ENCODE peak calls at places on chromosomes 6 and 20, in ten cellular contexts. R is IMR-90, H is left ventricle myocardium inferior, I is brain microvascular endothelial cell, K is epithelial cell of esophagus, O is WTC11, W is uterus, M is fibroblast of pulmonary artery, L is tibial artery, Z is neural progenitor cell. N is an unnamed sample.

GRCh38 chr6:2918936-2919335 is 15.8 kb upstream of the SERPINB9 start:
- DNase-seq in I (no peak), M (no peak), Z (no peak), L (no peak), K (no peak), W (no peak), R (no peak), O (no peak), H (no peak), N (peak)

GRCh38 chr20:52011093-52011492 is 180.5 kb downstream of the ZFP64 start:
- DNase-seq in R (no peak), M (no peak), Z (no peak), L (no peak), W (no peak), K (no peak), O (no peak), H (no peak), I (no peak), N (no peak)

GRCh38 chr20:25295386-25296093 is 47.7 kb downstream of the PYGB start:
- DNase-seq in Z (no peak), R (no peak), I (no peak), M (no peak), W (no peak), L (peak), H (peak), O (no peak), K (peak), N (no peak)

GRCh38 chr20:41604002-41604401 is 14.2 kb downstream of the CHD6 start:
- DNase-seq in L (no peak), Z (no peak), M (no peak), K (peak), I (no peak), H (no peak), W (no peak), O (no peak), R (no peak), N (no peak)

GRCh38 chr20:62493253-62493885 is 17.6 kb upstream of the GATA5 start:
- DNase-seq in M (no peak), I (no peak), H (no peak), R (no peak), O (no peak), Z (no peak), K (no peak), W (no peak), L (no peak), N (no peak)

GRCh38 chr6:43628392-43629103 is 516 bp downstream of the GTPBP2 start:
- DNase-seq in R (peak), L (peak), K (peak), H (peak), I (peak), Z (peak), M (peak), O (peak), W (peak), N (peak)

GRCh38 chr6:97465877-97466710 is 183.1 kb upstream of the MMS22L start:
- DNase-seq in H (no peak), L (no peak), W (no peak), K (no peak), R (no peak), I (no peak), O (peak), M (no peak), Z (peak), N (no peak)

GRCh38 chr6:112188906-112189305 is 65.5 kb downstream of the LAMA4 start:
- DNase-seq in I (peak), R (peak), L (no peak), W (peak), K (no peak), H (no peak), Z (no peak), M (no peak), O (no peak), N (no peak)

GRCh38 chr20:10769700-10770099 is 95.9 kb upstream of the JAG1 start:
- DNase-seq in H (no peak), R (peak), L (no peak), M (peak), K (peak), I (peak), W (no peak), Z (peak), O (no peak), N (no peak)

GRCh38 chr6:152308306-152308705 is 328.9 kb downstream of the SYNE1 start:
- DNase-seq in K (no peak), R (no peak), O (no peak), W (no peak), L (no peak), I (no peak), H (no peak), M (no peak), Z (no peak), N (no peak)

GRCh38 chr20:60137657-60138245 is 179.5 kb downstream of the CDH26 start:
- DNase-seq in I (peak), W (no peak), M (peak), Z (peak), K (peak), L (no peak), R (peak), H (no peak), O (peak), N (peak)

DNA sequence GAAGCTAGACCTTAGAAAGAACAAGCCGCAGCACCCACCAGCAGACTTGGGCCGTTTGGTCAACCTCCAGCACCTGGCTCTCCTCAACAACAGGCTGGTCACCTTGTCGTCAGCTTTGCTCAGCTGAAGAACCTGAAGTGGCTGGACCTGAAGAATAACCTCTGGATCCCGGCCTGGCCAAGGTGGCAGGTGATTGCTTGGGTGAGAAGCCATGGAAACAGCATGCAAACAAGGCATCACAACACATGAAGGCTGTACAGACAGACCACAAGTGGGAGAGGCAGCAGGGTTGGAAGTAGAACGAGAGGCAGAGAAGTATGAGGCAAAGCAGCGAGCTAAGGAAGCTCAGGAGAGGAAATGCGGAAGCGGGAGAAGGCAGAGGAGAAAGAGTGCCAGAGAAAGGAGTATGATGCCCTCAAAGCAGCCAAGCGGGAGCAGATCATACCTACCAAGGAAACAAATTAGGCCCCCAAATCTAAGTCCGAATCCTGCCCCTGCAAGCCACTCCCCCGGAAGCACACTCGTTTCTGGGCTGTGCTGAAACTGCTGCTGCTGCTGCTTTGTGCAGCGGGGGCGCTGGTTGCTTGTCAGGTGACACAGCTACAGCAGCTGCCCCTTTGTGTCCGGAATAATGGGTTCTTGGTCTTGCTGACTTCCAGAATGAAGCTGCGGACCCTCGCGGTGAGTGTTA is 121.6 kb upstream of the LGSN start:
- DNase-seq in I (no peak), R (no peak), W (no peak), Z (peak), L (no peak), O (peak), H (no peak), K (no peak), M (no peak), N (peak)
- TF ChIP-seq CTCF in I (no peak), R (no peak), W (no peak), Z (peak), L (no peak), O (no peak), H (no peak), K (no peak), M (no peak), N (no peak)

GRCh38 chr6:33583591-33584155 is 3.6 kb upstream of the BAK1 start:
- DNase-seq in M (no peak), K (no peak), I (no peak), L (no peak), H (no peak), R (no peak), Z (peak), W (no peak), O (peak), N (peak)
- TF ChIP-seq CTCF in M (peak), K (peak), I (peak), L (no peak), H (peak), R (peak), Z (peak), W (no peak), O (peak), N (peak)

GRCh38 chr6:11538049-11538798 is 675 bp downstream of the TMEM170B start:
- DNase-seq in W (peak), Z (peak), L (peak), M (no peak), H (peak), K (no peak), R (no peak), O (peak), I (no peak), N (peak)
- TF ChIP-seq CTCF in W (no peak), Z (no peak), L (no peak), M (no peak), H (no peak), K (no peak), R (no peak), O (no peak), I (no peak), N (no peak)

GRCh38 chr20:1968958-1969357 is 24.9 kb downstream of the PDYN start:
- DNase-seq in M (no peak), H (no peak), L (no peak), W (no peak), K (no peak), R (no peak), I (no peak), Z (peak), O (no peak), N (no peak)
- TF ChIP-seq CTCF in M (no peak), H (no peak), L (no peak), W (no peak), K (no peak), R (no peak), I (no peak), Z (no peak), O (no peak), N (no peak)

GRCh38 chr6:137869781-137870180 is 2.7 kb downstream of the TNFAIP3 start:
- DNase-seq in R (no peak), W (no peak), Z (no peak), M (no peak), H (no peak), O (no peak), I (no peak), L (no peak), K (peak), N (no peak)

GRCh38 chr6:137870744-137871247 is 3.7 kb downstream of the TNFAIP3 start:
- DNase-seq in R (peak), H (no peak), K (peak), W (no peak), I (no peak), L (no peak), O (no peak), M (peak), Z (peak), N (peak)

GRCh38 chr6:137870286-137870685 is 3.2 kb downstream of the TNFAIP3 start:
- DNase-seq in O (no peak), Z (no peak), R (no peak), H (no peak), L (no peak), W (no peak), M (no peak), K (peak), I (no peak), N (no peak)

GRCh38 chr6:137867685-137868509 is 838 bp downstream of the TNFAIP3 start:
- DNase-seq in W (peak), M (no peak), O (peak), K (peak), Z (peak), L (peak), I (no peak), H (peak), R (peak), N (peak)

DNA sequence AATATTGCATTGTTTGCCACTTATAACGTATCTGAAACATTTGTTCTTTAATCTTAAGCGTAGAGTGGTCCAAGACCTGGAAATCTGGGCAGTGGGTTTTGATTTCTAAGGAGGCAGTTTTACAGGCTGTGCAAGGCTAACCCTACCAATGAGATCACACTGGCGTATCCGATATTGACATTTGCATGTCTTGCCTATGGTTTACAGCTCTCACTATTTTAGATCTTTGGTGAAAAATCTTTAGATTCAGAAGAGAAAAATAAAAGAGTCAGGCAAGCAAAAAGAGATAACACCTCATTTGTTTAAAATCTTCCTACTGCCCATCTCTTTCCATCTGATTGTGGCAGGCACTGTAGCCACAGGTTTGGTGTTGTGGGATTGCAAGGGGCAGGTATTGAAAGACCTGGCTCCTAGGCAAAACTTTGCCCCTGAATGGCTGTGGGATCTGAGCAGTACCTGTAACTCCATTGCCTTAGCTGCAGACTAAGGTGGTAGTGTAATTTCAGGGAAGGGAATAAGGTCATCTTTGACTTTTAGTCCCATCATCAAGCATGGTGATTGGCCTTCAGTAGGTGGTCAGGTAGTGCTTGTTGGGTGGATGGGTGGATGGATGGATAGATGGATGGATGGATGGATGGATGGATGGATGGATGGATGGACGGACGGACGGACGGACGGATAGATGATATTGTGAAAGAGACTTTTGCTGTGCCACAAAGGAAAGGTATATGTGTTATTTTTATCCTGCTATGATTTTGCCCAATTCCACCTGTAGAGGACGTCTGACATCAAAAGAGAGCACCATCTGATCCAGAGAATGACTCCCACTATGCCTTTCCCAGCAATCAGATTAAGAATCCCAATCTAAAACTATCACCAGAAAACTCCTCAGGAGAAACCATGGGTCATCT is 1.9 kb downstream of the TNFAIP3 start:
- DNase-seq in O (no peak), L (no peak), H (no peak), W (no peak), I (no peak), Z (no peak), K (peak), R (no peak), M (no peak), N (no peak)
- TF ChIP-seq CTCF in O (no peak), L (no peak), H (no peak), W (no peak), I (no peak), Z (no peak), K (peak), R (no peak), M (peak), N (peak)

DNA sequence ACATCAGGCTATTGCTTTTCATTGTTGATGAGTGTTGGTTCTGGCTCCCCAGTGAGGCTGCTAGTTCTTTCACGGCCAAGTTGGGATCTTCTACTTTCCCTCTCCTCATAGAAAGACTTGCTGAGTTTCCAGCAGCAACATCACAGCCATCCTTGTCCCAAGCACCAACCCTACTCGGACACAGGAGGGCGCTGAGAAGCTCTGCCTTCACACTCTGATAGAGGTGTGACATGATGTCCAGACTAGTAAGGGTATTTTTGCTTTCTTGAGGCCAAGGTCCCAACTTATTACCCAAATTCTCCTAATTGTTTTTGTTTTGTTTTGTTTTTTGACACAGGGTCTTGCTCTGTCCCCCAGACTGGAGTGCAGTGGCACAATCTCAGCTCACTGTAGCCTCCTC is 3.0 kb upstream of the GCM1 start:
- DNase-seq in L (no peak), M (no peak), W (no peak), R (no peak), H (no peak), O (peak), I (no peak), Z (peak), K (peak), N (peak)
- TF ChIP-seq CTCF in L (no peak), M (peak), W (no peak), R (peak), H (no peak), O (peak), I (peak), Z (peak), K (peak), N (peak)

GRCh38 chr20:23245553-23246128 is 105.0 kb upstream of the NXT1 start:
- DNase-seq in R (peak), H (peak), K (peak), M (peak), L (peak), Z (peak), I (no peak), O (peak), W (no peak), N (peak)
- TF ChIP-seq CTCF in R (peak), H (peak), K (peak), M (peak), L (peak), Z (peak), I (peak), O (peak), W (peak), N (no peak)

GRCh38 chr20:38617830-38618196 is 16.2 kb downstream of the ARHGAP40 start:
- DNase-seq in O (no peak), I (no peak), K (no peak), Z (no peak), W (no peak), M (no peak), L (no peak), H (no peak), R (no peak), N (no peak)

GRCh38 chr20:38624084-38624483 is 22.5 kb downstream of the ARHGAP40 start:
- DNase-seq in R (no peak), K (no peak), O (no peak), W (no peak), H (no peak), I (no peak), M (no peak), L (no peak), Z (no peak), N (no peak)

GRCh38 chr20:38617011-38617829 is 15.6 kb downstream of the ARHGAP40 start:
- DNase-seq in R (peak), O (peak), M (no peak), Z (no peak), I (peak), K (peak), W (no peak), H (no peak), L (no peak), N (no peak)

GRCh38 chr20:38623061-38623460 is 21.5 kb downstream of the ARHGAP40 start:
- DNase-seq in Z (no peak), R (no peak), W (no peak), H (no peak), L (no peak), K (no peak), O (no peak), M (no peak), I (peak), N (no peak)

DNA sequence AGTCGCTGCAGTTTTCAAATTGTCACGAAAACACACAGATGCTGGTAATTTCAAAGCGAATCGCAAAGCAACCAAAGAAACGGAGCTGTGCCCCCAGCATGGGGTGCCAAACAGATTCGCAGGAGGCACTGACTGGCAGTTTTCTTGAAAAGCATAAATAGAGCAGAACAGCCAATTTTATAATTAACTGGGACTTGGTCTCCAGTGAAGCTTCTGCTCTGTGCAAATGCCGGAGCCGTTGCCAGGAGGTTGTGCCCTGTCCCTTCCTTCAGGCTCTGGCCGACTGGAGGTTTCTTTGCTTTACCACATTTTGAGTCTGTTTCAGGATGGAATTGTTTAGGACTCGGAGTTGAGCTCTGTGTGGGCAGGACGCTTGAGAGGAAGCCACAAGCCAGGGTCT is 18.9 kb downstream of the ARHGAP40 start:
- DNase-seq in L (no peak), Z (no peak), M (no peak), W (no peak), R (no peak), H (no peak), O (no peak), K (no peak), I (no peak), N (no peak)
- TF ChIP-seq CTCF in L (no peak), Z (no peak), M (no peak), W (no peak), R (no peak), H (no peak), O (no peak), K (no peak), I (no peak), N (no peak)